ENCODE peak calls at places on chromosomes 5 and 9, in five cellular contexts. X is aorta; V is activated T-cell treated with anti-CD3 and anti-CD28 coated beads, Interleukin-2, amount 50 U/mL, for 4 hours; A is left ventricle myocardium superior; Y is naive thymus-derived CD8-positive, alpha-beta T cell. P is an unnamed sample.

GRCh38 chr9:92176068-92176799 is 61.0 kb upstream of the SPTLC1 start:
- ATAC-seq in A (no peak), X (no peak), Y (no peak), V (no peak), P (no peak)

GRCh38 chr5:82794876-82795275 is 282.3 kb downstream of the TMEM167A start:
- ATAC-seq in X (no peak), V (no peak), A (no peak), Y (no peak), P (no peak)

GRCh38 chr5:2157372-2157771 is 274.6 kb upstream of the IRX4 start:
- ATAC-seq in X (no peak), A (no peak), Y (no peak), V (no peak), P (no peak)

GRCh38 chr5:64818245-64818644 is 49.5 kb downstream of the CWC27 start:
- ATAC-seq in V (no peak), Y (no peak), A (no peak), X (no peak), P (no peak)

GRCh38 chr9:93184439-93185221 is 691 bp downstream of the WNK2 start:
- ATAC-seq in Y (peak; percentile 49), A (no peak), V (peak; percentile 49), X (no peak), P (no peak)

GRCh38 chr9:105911104-105911911 is 217.0 kb downstream of the TMEM38B start:
- ATAC-seq in V (no peak), X (no peak), A (no peak), Y (no peak), P (no peak)

GRCh38 chr5:111932207-111932606 is 175.2 kb upstream of the NREP start:
- ATAC-seq in V (no peak), Y (no peak), X (no peak), A (no peak), P (no peak)

GRCh38 chr9:3032898-3033297 is 189.0 kb upstream of the PUM3 start:
- ATAC-seq in V (no peak), A (no peak), X (no peak), Y (no peak), P (no peak)

GRCh38 chr5:60958712-60959111 is 13.7 kb downstream of the NDUFAF2 start:
- ATAC-seq in V (no peak), A (no peak), X (no peak), Y (no peak), P (no peak)